ENCODE peak calls at places on chromosomes 3 and 15, in ten cellular contexts. I, U, R, L, W, A, F, B, S and P are unnamed samples. For H3K9me3, the result is how much of the 10 kb centered on the place peaks cover.

GRCh38 chr3:184740509-184741258 is 28.8 kb upstream of the MAGEF1 start:
- DNase-seq in B (no peak), I (no peak), A (no peak), W (peak), U (no peak), S (peak), F (no peak), R (no peak), L (peak), P (no peak)

GRCh38 chr15:85622432-85622831 is 172.3 kb downstream of the KLHL25 start:
- DNase-seq in I (no peak), W (no peak), R (no peak), S (no peak), L (no peak), A (no peak), F (no peak), B (no peak), U (no peak), P (no peak)

GRCh38 chr15:38692789-38693062 is 128.1 kb upstream of the RASGRP1 start:
- DNase-seq in F (no peak), B (no peak), U (no peak), A (no peak), I (no peak), W (no peak), R (no peak), S (no peak), L (no peak), P (no peak)

GRCh38 chr3:70261283-70261682 is 51.2 kb downstream of the MDFIC2 start:
- DNase-seq in U (no peak), L (no peak), A (no peak), B (no peak), R (no peak), S (peak), I (no peak), F (peak), W (no peak), P (no peak)

GRCh38 chr3:57127849-57128566 is 37.1 kb downstream of the IL17RD start:
- DNase-seq in L (no peak), B (no peak), U (no peak), F (no peak), W (no peak), R (no peak), A (no peak), S (no peak), I (no peak), P (no peak)

GRCh38 chr15:101038327-101039003 is 119.3 kb downstream of the LRRK1 start:
- DNase-seq in L (peak), F (no peak), U (no peak), R (no peak), I (no peak), A (no peak), B (no peak), W (peak), S (no peak), P (no peak)

GRCh38 chr3:127306361-127307112 is 18.7 kb upstream of the PRR20G start:
- DNase-seq in I (no peak), F (no peak), U (no peak), R (no peak), A (no peak), B (no peak), W (no peak), L (no peak), S (no peak), P (no peak)

GRCh38 chr3:1971780-1972179 is 126.9 kb upstream of the CNTN4 start:
- DNase-seq in W (no peak), F (no peak), R (no peak), B (no peak), S (no peak), I (no peak), U (no peak), L (no peak), A (no peak), P (no peak)

GRCh38 chr3:190658106-190658505 is 144.2 kb downstream of the IL1RAP start:
- DNase-seq in W (no peak), S (no peak), A (no peak), F (no peak), I (no peak), R (no peak), U (no peak), B (no peak), L (no peak), P (no peak)

GRCh38 chr3:177144922-177145321 is 52.4 kb downstream of the TBL1XR1 start:
- DNase-seq in L (no peak), W (no peak), F (no peak), B (no peak), R (no peak), A (no peak), U (no peak), I (no peak), S (no peak), P (no peak)

GRCh38 chr3:42708611-42709151 is 6.1 kb upstream of the HHATL start:
- DNase-seq in A (no peak), U (no peak), L (no peak), B (no peak), S (no peak), F (no peak), R (no peak), I (no peak), W (peak), P (no peak)

GRCh38 chr15:21260966-21261395 is 179.3 kb downstream of the POTEB3 start:
- DNase-seq in B (no peak), I (no peak), W (peak), F (peak), A (no peak), R (peak), U (no peak), L (no peak), S (no peak), P (peak)

GRCh38 chr3:141386611-141387110 is 18.4 kb downstream of the ZBTB38 start:
- DNase-seq in S (no peak), B (no peak), F (no peak), R (no peak), I (no peak), L (no peak), A (no peak), W (no peak), U (no peak), P (no peak)

GRCh38 chr3:115401891-115402501 is 221.3 kb upstream of the GAP43 start:
- DNase-seq in I (no peak), R (no peak), A (no peak), W (no peak), S (peak), F (peak), B (no peak), L (no peak), U (no peak), P (no peak)

GRCh38 chr3:62149962-62150361 is 223.4 kb downstream of the FEZF2 start:
- DNase-seq in R (no peak), L (no peak), S (no peak), A (no peak), F (no peak), W (no peak), I (no peak), B (no peak), U (no peak), P (no peak)

GRCh38 chr3:149377408-149378111 is at the start of gene TM4SF1:
- DNase-seq in R (no peak), U (no peak), A (peak), I (no peak), B (no peak), W (no peak), L (peak), S (peak), F (peak), P (no peak)

DNA sequence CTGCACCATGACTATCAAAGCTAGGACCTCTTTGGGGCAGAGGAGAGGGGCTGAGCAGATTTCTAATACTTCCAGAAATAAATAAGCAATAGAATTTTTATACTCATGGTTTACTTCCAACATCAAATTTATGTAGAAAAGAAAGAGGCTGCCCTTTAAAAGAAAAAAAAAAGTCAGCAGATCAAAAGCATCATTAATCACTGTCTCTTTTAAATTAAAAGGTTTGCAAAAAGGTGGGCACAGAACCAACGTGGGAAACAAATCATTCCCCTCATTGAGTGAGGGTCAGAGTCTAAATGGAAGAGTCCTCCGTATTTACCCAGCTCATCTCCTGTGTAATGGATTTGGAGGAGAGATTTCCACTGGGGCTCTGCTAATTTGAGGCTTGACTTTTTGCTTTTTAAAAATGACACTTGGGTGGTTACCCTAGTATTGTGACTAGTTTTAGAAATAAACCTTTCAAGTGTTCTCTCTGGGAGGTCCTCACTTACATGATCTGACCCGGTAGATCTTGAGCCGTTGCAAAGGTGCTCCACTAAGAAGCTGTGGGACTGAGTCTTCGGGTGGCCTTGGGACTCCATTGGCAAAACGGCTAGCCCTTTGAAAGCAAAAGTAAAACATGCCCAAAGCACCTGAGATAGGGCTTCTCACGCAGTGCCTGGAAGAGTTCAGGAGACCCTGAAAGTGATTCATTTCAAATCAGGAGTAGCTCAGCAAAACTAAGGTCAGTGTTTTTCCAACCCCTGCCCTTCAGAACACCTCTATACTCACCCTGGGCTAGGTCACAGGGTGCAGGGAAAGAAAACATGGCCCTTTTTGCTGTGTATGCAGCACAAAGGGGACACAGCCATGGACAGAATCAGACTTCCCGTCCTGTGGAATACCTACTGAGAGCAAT is 320.9 kb downstream of the FOXP1 start:
- DNase-seq in B (no peak), R (no peak), S (no peak), I (no peak), L (peak), A (no peak), W (no peak), U (no peak), F (no peak), P (no peak)
- H3K9me3 ChIP-seq in B (under half), R (under half), S (under half), I (under half), L (under half), A (under half), W (under half), U (under half), F (under half), P (under half)

GRCh38 chr15:27743638-27744037 is 355.5 kb downstream of the OCA2 start:
- DNase-seq in S (no peak), I (no peak), L (no peak), F (no peak), W (no peak), R (no peak), U (no peak), B (no peak), A (no peak), P (no peak)
- H3K9me3 ChIP-seq in S (under half), I (under half), L (under half), F (under half), W (under half), R (under half), U (under half), B (under half), A (under half), P (under half)

GRCh38 chr3:139557041-139557440 is 17.5 kb upstream of the RBP1 start:
- DNase-seq in A (peak), U (no peak), I (no peak), L (no peak), B (no peak), S (no peak), R (no peak), F (no peak), W (no peak), P (no peak)

GRCh38 chr3:139554628-139555027 is 15.1 kb upstream of the RBP1 start:
- DNase-seq in S (no peak), U (no peak), A (no peak), B (no peak), R (no peak), I (no peak), W (no peak), F (no peak), L (no peak), P (no peak)

GRCh38 chr3:139548801-139549200 is 9.3 kb upstream of the RBP1 start:
- DNase-seq in R (no peak), B (no peak), W (no peak), A (peak), L (no peak), U (no peak), S (no peak), F (no peak), I (no peak), P (no peak)

GRCh38 chr3:139555249-139555648 is 15.7 kb upstream of the RBP1 start:
- DNase-seq in I (no peak), L (no peak), B (no peak), S (no peak), F (no peak), R (no peak), A (no peak), W (no peak), U (no peak), P (no peak)

GRCh38 chr3:139552632-139553335 is 13.2 kb upstream of the RBP1 start:
- DNase-seq in W (no peak), I (no peak), U (no peak), L (no peak), S (peak), A (no peak), F (no peak), R (no peak), B (no peak), P (no peak)
- H3K9me3 ChIP-seq in W (under half), I (under half), U (under half), L (under half), S (under half), A (under half), F (under half), R (under half), B (under half), P (under half)

GRCh38 chr3:107590786-107591185 is 68.0 kb downstream of the BBX start:
- DNase-seq in W (no peak), R (no peak), A (no peak), B (no peak), L (no peak), I (no peak), U (no peak), S (no peak), F (no peak), P (no peak)

GRCh38 chr3:107592073-107592472 is 69.3 kb downstream of the BBX start:
- DNase-seq in W (no peak), S (no peak), L (no peak), B (no peak), R (no peak), I (no peak), A (no peak), U (no peak), F (no peak), P (no peak)

GRCh38 chr3:107596639-107597038 is 73.9 kb downstream of the BBX start:
- DNase-seq in S (no peak), R (no peak), W (no peak), L (no peak), U (no peak), A (no peak), F (no peak), B (no peak), I (no peak), P (no peak)

GRCh38 chr3:107598926-107599754 is 76.4 kb downstream of the BBX start:
- DNase-seq in A (peak), W (peak), L (no peak), I (peak), S (peak), F (peak), B (peak), U (no peak), R (peak), P (peak)

DNA sequence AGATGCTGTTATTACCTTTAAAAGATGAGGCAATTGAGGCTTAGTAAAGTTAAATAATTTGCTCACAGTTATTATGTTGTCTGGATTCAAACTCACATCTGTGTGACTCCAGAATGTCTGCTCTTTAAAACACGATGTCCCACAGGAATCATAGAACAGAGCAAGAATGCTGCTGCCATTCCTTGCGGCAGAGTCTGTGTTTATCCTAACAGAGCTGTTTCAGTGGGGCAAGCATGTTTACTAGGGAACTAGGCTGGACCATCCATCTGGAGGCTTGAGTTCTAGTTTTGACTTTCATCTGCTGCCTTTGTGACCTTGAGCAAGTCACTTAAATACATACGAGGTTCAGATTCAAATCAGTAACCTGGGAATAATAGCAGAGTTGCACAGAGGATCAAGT is 72.1 kb downstream of the BBX start:
- DNase-seq in S (no peak), I (no peak), U (no peak), A (no peak), R (no peak), L (no peak), W (no peak), B (no peak), F (no peak), P (no peak)
- H3K9me3 ChIP-seq in S (under half), I (under half), U (under half), A (under half), R (under half), L (under half), W (under half), B (under half), F (under half), P (under half)

DNA sequence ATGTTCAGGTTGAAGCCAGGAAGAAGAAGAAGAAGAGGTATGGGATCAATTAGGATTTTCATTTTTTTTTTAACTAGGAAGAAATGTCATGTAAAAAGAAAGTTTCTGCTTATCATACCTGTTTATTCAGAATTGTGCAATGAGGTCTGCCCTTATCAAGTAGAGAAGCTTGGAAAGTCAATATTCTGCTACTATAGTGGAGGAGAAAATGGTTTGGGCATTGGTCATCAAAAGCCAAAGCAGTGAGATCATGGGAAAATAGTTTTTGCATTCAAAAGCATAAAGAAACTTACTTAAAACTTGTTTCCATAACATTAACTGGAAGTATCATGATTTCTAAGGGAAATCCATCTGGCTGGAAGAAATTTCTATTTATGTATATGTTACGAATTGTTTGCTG is 1239.2 kb downstream of the NSUN3 start:
- DNase-seq in R (no peak), F (peak), B (no peak), W (no peak), L (no peak), A (no peak), U (no peak), I (no peak), S (no peak), P (no peak)
- H3K9me3 ChIP-seq in R (under half), F (under half), B (under half), W (under half), L (under half), A (under half), U (under half), I (under half), S (under half), P (under half)